ENCODE peak calls at places on chromosomes 2 and 18, in seven cellular contexts. T is stimulated activated CD4-positive, alpha-beta T cell treated with anti-CD3 and anti-CD28 coated beads, Interleukin-15, amount 100 ng/mL, for 48 hours; A is activated T-cell treated with anti-CD3 and anti-CD28 coated beads for 1 hour; M is lower leg skin; V is activated CD4-positive, alpha-beta T cell treated with anti-CD3 and anti-CD28 coated beads for 4 hours; R is nucleus accumbens; E is AG09319. J is an unnamed sample.
A peak's percentile ranks its signal among the peaks of the same experiment; 100 is the strongest.

GRCh38 chr18:57210101-57210661 is 63.3 kb downstream of the BOD1L2 start:
- DNase-seq in T (no peak), A (no peak), M (peak; percentile 26), V (no peak), R (peak; percentile 24), E (peak; percentile 11), J (peak; percentile 61)

GRCh38 chr18:12393998-12394397 is 13.7 kb upstream of the PRELID3A start:
- DNase-seq in T (no peak), A (no peak), M (no peak), V (no peak), R (no peak), E (no peak), J (no peak)

GRCh38 chr2:15260813-15261212 is 300.3 kb downstream of the NBAS start:
- DNase-seq in T (no peak), A (no peak), M (no peak), V (no peak), R (no peak), E (no peak), J (no peak)

GRCh38 chr2:172178035-172178434 is 75.3 kb upstream of the DLX2 start:
- DNase-seq in T (no peak), A (no peak), M (no peak), V (no peak), R (no peak), E (no peak), J (no peak)

GRCh38 chr2:14828223-14828622 is 195.7 kb downstream of the LRATD1 start:
- DNase-seq in T (no peak), A (no peak), M (no peak), V (no peak), R (no peak), E (no peak), J (no peak)

GRCh38 chr2:156199588-156199987 is 132.9 kb downstream of the NR4A2 start:
- DNase-seq in T (no peak), A (no peak), M (no peak), V (no peak), R (no peak), E (no peak), J (no peak)

GRCh38 chr18:25737710-25738251 is 352.6 kb downstream of the SS18 start:
- DNase-seq in T (no peak), A (no peak), M (no peak), V (no peak), R (no peak), E (peak; percentile 58), J (no peak)

GRCh38 chr2:5035134-5035533 is 657.0 kb upstream of the SOX11 start:
- DNase-seq in T (no peak), A (no peak), M (no peak), V (no peak), R (no peak), E (no peak), J (no peak)

GRCh38 chr18:76875390-76876330 is 53.3 kb downstream of the ZNF236 start:
- DNase-seq in T (no peak), A (no peak), M (no peak), V (peak; percentile 28), R (no peak), E (no peak), J (peak; percentile 25)

GRCh38 chr2:44894058-44894457 is 47.4 kb upstream of the SIX3 start:
- DNase-seq in T (peak; percentile 2), A (no peak), M (no peak), V (no peak), R (no peak), E (no peak), J (no peak)

GRCh38 chr2:176491172-176491904 is 222.1 kb downstream of the MTX2 start:
- DNase-seq in T (no peak), A (no peak), M (peak; percentile 84), V (no peak), R (no peak), E (peak; percentile 96), J (no peak)

GRCh38 chr2:68632026-68632425 is 11.4 kb upstream of the PROKR1 start:
- DNase-seq in T (no peak), A (no peak), M (no peak), V (no peak), R (no peak), E (no peak), J (no peak)

GRCh38 chr2:64260817-64261216 is 116.6 kb upstream of the PELI1 start:
- DNase-seq in T (no peak), A (no peak), M (peak; percentile 61), V (peak; percentile 9), R (peak; percentile 23), E (no peak), J (no peak)

GRCh38 chr2:168712053-168712452 is 90.4 kb upstream of the NOSTRIN start:
- DNase-seq in T (no peak), A (no peak), M (no peak), V (no peak), R (no peak), E (no peak), J (no peak)

GRCh38 chr18:50297621-50298442 is 10.3 kb upstream of the CXXC1 start:
- DNase-seq in T (peak; percentile 58), A (peak; percentile 49), M (peak; percentile 74), V (peak; percentile 40), R (peak; percentile 33), E (no peak), J (peak; percentile 40)

GRCh38 chr2:42068571-42069178 is 20.9 kb downstream of the PKDCC start:
- DNase-seq in T (no peak), A (no peak), M (no peak), V (no peak), R (no peak), E (no peak), J (no peak)

GRCh38 chr2:65662654-65663432 is 230.4 kb upstream of the SPRED2 start:
- DNase-seq in T (no peak), A (no peak), M (no peak), V (no peak), R (no peak), E (peak; percentile 31), J (no peak)

GRCh38 chr2:67733517-67733916 is 329.3 kb downstream of the C1D start:
- DNase-seq in T (no peak), A (no peak), M (no peak), V (no peak), R (peak; percentile 4), E (no peak), J (peak; percentile 22)

GRCh38 chr2:109166811-109167210 is 37.8 kb downstream of the SH3RF3 start:
- DNase-seq in T (no peak), A (no peak), M (no peak), V (no peak), R (no peak), E (no peak), J (no peak)

GRCh38 chr2:387980-388421 is 100.1 kb upstream of the ALKAL2 start:
- DNase-seq in T (no peak), A (no peak), M (no peak), V (no peak), R (no peak), E (no peak), J (no peak)

GRCh38 chr18:2237706-2238105 is 333.6 kb downstream of the METTL4 start:
- DNase-seq in T (no peak), A (no peak), M (no peak), V (no peak), R (no peak), E (no peak), J (no peak)

GRCh38 chr18:76384861-76385680 is 110.0 kb downstream of the ZNF516 start:
- DNase-seq in T (no peak), A (no peak), M (no peak), V (no peak), R (no peak), E (no peak), J (no peak)

GRCh38 chr2:45684756-45685155 is 33.3 kb downstream of the PRKCE start:
- DNase-seq in T (no peak), A (no peak), M (no peak), V (no peak), R (no peak), E (no peak), J (no peak)

GRCh38 chr2:71884303-71885042 is 263.2 kb downstream of the CYP26B1 start:
- DNase-seq in T (no peak), A (no peak), M (peak; percentile 47), V (no peak), R (no peak), E (no peak), J (no peak)

J was measured in NT2/D1.